ENCODE peak calls at places on chromosomes 3 and 15, in five cellular contexts. M, E, D, A and I are unnamed samples.

GRCh38 chr3:31539275-31539674 is 6.5 kb downstream of the STT3B start:
- DNase-seq in M (no peak), E (no peak), D (no peak), A (no peak), I (no peak)

GRCh38 chr3:142850395-142851023 is 38.4 kb downstream of the PCOLCE2 start:
- DNase-seq in M (no peak), E (no peak), D (no peak), A (no peak), I (no peak)

GRCh38 chr15:78715930-78716329 is 74.9 kb upstream of the CHRNB4 start:
- DNase-seq in M (no peak), E (no peak), D (no peak), A (no peak), I (no peak)

GRCh38 chr3:30848093-30848779 is 46.2 kb downstream of the GADL1 start:
- DNase-seq in M (no peak), E (no peak), D (no peak), A (no peak), I (peak)

GRCh38 chr3:94252316-94252715 is 189.5 kb downstream of the NSUN3 start:
- DNase-seq in M (no peak), E (no peak), D (no peak), A (no peak), I (no peak)

GRCh38 chr3:188900421-188900941 is 271.3 kb upstream of the TPRG1 start:
- DNase-seq in M (no peak), E (no peak), D (no peak), A (no peak), I (no peak)

GRCh38 chr3:11204697-11205397 is 50.6 kb downstream of the HRH1 start:
- DNase-seq in M (no peak), E (no peak), D (no peak), A (no peak), I (no peak)

GRCh38 chr15:86139828-86140227 is 60.2 kb downstream of the AGBL1 start:
- DNase-seq in M (no peak), E (no peak), D (no peak), A (no peak), I (no peak)

GRCh38 chr3:158701666-158702065 is 29.2 kb upstream of the LXN start:
- DNase-seq in M (no peak), E (no peak), D (no peak), A (no peak), I (no peak)

GRCh38 chr3:164897335-164897734 is 181.0 kb downstream of the SI start:
- DNase-seq in M (no peak), E (no peak), D (no peak), A (no peak), I (no peak)

GRCh38 chr15:88890495-88890894 is 4.8 kb downstream of the HAPLN3 start:
- DNase-seq in M (no peak), E (no peak), D (no peak), A (no peak), I (no peak)

GRCh38 chr15:41965441-41966413 is 6.6 kb downstream of the EHD4 start:
- DNase-seq in M (no peak), E (peak), D (no peak), A (no peak), I (peak)

GRCh38 chr3:55607844-55608243 is 120.7 kb upstream of the WNT5A start:
- DNase-seq in M (no peak), E (no peak), D (no peak), A (no peak), I (no peak)

GRCh38 chr15:72722071-72722696 is 36.2 kb downstream of the BBS4 start:
- DNase-seq in M (peak), E (peak), D (peak), A (peak), I (peak)

GRCh38 chr3:12227833-12228232 is 61.0 kb upstream of the PPARG start:
- DNase-seq in M (no peak), E (no peak), D (no peak), A (no peak), I (no peak)

GRCh38 chr3:115713247-115713646 is 89.9 kb downstream of the GAP43 start:
- DNase-seq in M (no peak), E (no peak), D (no peak), A (no peak), I (no peak)

GRCh38 chr15:70427531-70428120 is 329.9 kb upstream of the TLE3 start:
- DNase-seq in M (no peak), E (no peak), D (no peak), A (no peak), I (no peak)

GRCh38 chr15:67918205-67918861 is 78.5 kb upstream of the RNU6-1 start:
- DNase-seq in M (no peak), E (no peak), D (no peak), A (no peak), I (no peak)

GRCh38 chr3:1773679-1774078 is 325.0 kb upstream of the CNTN4 start:
- DNase-seq in M (no peak), E (no peak), D (no peak), A (no peak), I (no peak)

GRCh38 chr3:145696011-145696410 is 465.0 kb downstream of the PLOD2 start:
- DNase-seq in M (no peak), E (no peak), D (no peak), A (no peak), I (no peak)

GRCh38 chr3:32794487-32795308 is 23.1 kb upstream of the TRIM71 start:
- DNase-seq in M (no peak), E (no peak), D (no peak), A (no peak), I (no peak)

GRCh38 chr15:78302579-78302978 is 3.2 kb upstream of the SKIC8 start:
- DNase-seq in M (no peak), E (no peak), D (no peak), A (no peak), I (no peak)

GRCh38 chr15:72116680-72117447 is 1.1 kb downstream of the MYO9A start:
- DNase-seq in M (peak), E (no peak), D (no peak), A (peak), I (peak)

GRCh38 chr3:195246608-195247007 is 24.4 kb downstream of the XXYLT1 start:
- DNase-seq in M (no peak), E (no peak), D (no peak), A (peak), I (no peak)

GRCh38 chr3:149090907-149091306 is 4.6 kb upstream of the HLTF start:
- DNase-seq in M (no peak), E (no peak), D (no peak), A (no peak), I (no peak)

GRCh38 chr15:64905119-64905831 is 6.4 kb upstream of the ANKDD1A start:
- DNase-seq in M (peak), E (peak), D (peak), A (peak), I (peak)

GRCh38 chr15:94722025-94722636 is 490.8 kb downstream of the MCTP2 start:
- DNase-seq in M (no peak), E (no peak), D (no peak), A (no peak), I (no peak)

GRCh38 chr15:29883126-29883525 is 60.9 kb upstream of the TJP1 start:
- DNase-seq in M (no peak), E (no peak), D (no peak), A (no peak), I (no peak)

GRCh38 chr3:127000128-127000527 is 17.2 kb downstream of the PLXNA1 start:
- DNase-seq in M (no peak), E (no peak), D (no peak), A (no peak), I (no peak)

GRCh38 chr3:44960387-44961026 is 15.5 kb downstream of the ZDHHC3 start:
- DNase-seq in M (no peak), E (no peak), D (no peak), A (no peak), I (no peak)

GRCh38 chr3:65924762-65925161 is 114.0 kb downstream of the MAGI1 start:
- DNase-seq in M (no peak), E (no peak), D (no peak), A (no peak), I (no peak)

GRCh38 chr15:68402432-68403160 is 29.4 kb downstream of the ITGA11 start:
- DNase-seq in M (no peak), E (peak), D (no peak), A (peak), I (no peak)

DNA sequence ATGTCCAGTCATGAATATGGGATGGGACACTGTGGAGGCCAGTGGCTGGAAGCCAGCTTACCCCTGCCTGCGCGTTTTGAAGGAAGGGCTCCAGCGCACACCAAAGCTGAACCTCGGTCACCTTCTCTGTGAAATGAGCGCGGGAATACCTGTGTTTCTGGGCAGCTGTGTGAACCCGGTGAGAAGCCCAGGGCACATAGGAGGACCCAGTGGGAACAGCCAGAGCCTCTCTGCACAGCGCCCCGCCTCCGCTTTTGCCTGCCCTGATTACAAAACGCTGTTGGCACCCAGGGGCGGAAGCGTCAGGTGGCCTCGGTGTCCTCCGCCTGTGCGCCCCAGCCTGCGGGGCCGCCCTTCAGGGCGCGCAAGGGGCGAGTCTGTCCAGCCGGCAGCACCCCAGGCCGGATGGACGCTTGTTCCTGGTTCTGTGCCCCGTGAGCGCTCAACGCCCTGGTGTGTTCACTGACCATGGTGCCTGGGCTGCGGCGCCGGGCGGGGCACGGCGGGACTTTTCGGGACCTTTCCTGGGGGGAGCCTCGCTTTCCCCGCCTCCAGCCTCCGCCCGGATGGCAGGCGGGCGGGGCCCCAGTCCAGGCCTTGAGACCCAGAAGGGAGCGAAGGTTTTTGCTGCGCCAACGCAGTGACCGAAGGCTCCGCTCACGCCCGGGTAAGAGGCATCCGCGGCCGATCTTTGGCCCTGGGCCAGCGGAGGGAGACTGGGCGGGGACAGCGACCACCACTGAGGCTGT is at the start of gene SQOR:
- DNase-seq in M (peak), E (peak), D (peak), A (peak), I (peak)
- TF ChIP-seq POLR2A in M (peak), E (peak), D (peak), A (no peak), I (peak)

GRCh38 chr3:50226888-50227389 is 9.1 kb upstream of the GNAI2 start:
- DNase-seq in M (peak), E (no peak), D (no peak), A (no peak), I (peak)
- TF ChIP-seq POLR2A in M (no peak), E (no peak), D (no peak), A (no peak), I (no peak)

GRCh38 chr15:89893696-89894450 is at the start of gene AP3S2:
- DNase-seq in M (peak), E (peak), D (peak), A (peak), I (peak)
- TF ChIP-seq POLR2A in M (no peak), E (no peak), D (peak), A (peak), I (peak)

DNA sequence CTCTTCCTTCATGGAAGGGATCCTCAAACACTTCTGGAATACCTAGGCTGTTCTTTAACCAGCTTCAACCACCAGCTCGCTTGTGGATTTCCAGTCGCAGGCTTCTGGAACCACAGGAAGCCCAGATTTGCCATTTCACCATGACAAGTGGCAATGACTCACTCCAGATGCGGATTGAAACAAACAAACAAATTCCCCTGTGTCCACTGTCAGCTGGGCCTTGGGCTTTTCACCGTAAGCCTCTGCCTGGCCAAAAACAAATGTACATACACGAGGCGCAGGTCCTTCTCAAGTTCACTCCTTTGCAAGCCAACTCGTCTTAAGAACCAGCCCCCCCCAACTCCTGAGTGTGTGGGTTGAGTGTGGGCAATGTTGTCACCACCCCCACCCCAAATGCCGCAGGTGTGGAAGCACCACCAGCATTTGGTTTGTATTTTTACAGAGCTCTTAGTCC is 8.8 kb downstream of the BCL6 start:
- DNase-seq in M (no peak), E (no peak), D (no peak), A (no peak), I (peak)
- TF ChIP-seq POLR2A in M (no peak), E (no peak), D (no peak), A (no peak), I (peak)

DNA sequence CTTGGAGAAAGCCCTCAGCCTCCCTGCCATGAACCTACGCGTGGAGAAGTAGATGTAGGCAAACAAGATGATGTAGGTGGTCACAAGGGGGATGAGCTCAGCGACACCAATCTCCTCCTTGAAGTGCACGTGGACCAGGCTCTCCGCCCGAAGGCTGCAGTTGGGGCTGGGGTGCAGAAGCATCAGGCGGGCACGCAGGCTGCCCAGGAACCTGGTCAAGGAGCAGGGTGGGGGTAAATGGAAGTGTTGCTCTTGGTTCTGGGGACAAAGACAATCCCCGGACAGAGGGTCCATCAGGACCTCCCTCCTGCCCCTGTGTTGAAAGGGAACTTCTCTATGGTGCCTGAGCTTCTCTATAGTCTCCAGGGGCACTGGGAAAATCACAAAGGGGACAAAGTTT is 45.1 kb downstream of the PTPN23 start:
- DNase-seq in M (no peak), E (no peak), D (no peak), A (no peak), I (no peak)
- TF ChIP-seq POLR2A in M (no peak), E (no peak), D (no peak), A (no peak), I (no peak)

GRCh38 chr15:52262364-52262763 is 33.2 kb downstream of the MYO5C start:
- DNase-seq in M (no peak), E (no peak), D (no peak), A (no peak), I (no peak)

GRCh38 chr15:52261026-52261425 is 34.6 kb downstream of the MYO5C start:
- DNase-seq in M (no peak), E (no peak), D (no peak), A (no peak), I (no peak)

GRCh38 chr15:52259503-52259902 is 36.1 kb downstream of the MYO5C start:
- DNase-seq in M (no peak), E (no peak), D (no peak), A (no peak), I (no peak)

GRCh38 chr15:52263563-52263962 is 32.0 kb downstream of the MYO5C start:
- DNase-seq in M (no peak), E (no peak), D (no peak), A (no peak), I (no peak)

GRCh38 chr15:52261498-52262242 is 33.9 kb downstream of the MYO5C start:
- DNase-seq in M (peak), E (peak), D (no peak), A (peak), I (peak)
- TF ChIP-seq POLR2A in M (no peak), E (no peak), D (no peak), A (no peak), I (no peak)

GRCh38 chr15:74631935-74632560 is 16.4 kb downstream of the CLK3 start:
- DNase-seq in M (no peak), E (peak), D (peak), A (peak), I (peak)

GRCh38 chr15:74631408-74631807 is 15.8 kb downstream of the CLK3 start:
- DNase-seq in M (no peak), E (no peak), D (no peak), A (no peak), I (no peak)

GRCh38 chr15:74633781-74634180 is 18.1 kb downstream of the CLK3 start:
- DNase-seq in M (no peak), E (no peak), D (no peak), A (no peak), I (no peak)

GRCh38 chr15:74632601-74633000 is 17.0 kb downstream of the CLK3 start:
- DNase-seq in M (no peak), E (no peak), D (no peak), A (no peak), I (no peak)

DNA sequence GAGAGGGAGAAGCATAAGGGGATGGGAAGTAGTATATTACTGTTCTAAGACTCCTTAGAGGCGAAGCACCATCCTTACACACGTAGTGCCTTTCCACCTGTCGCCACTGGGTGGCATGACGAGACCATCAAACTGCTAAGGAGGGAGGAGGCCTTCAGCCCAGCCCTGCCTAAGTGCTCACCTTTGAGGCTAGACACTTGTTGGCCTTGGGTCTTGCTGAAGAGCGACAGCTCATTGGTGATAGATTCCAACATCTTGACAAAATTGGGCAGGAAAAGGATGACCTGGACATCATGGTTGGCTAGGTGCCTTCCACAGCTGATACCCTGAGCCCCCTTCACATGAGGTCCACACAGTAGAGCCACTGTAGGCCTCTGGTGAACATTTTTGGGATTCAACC is 19.6 kb downstream of the CLK3 start:
- DNase-seq in M (peak), E (peak), D (peak), A (peak), I (no peak)
- TF ChIP-seq POLR2A in M (no peak), E (no peak), D (no peak), A (no peak), I (no peak)

GRCh38 chr3:171028025-171028778 is 1.7 kb upstream of the SLC2A2 start:
- DNase-seq in M (no peak), E (no peak), D (peak), A (peak), I (peak)
- TF ChIP-seq POLR2A in M (no peak), E (no peak), D (no peak), A (no peak), I (no peak)

GRCh38 chr3:46538803-46539442 is 27.2 kb downstream of the LRRC2 start:
- DNase-seq in M (peak), E (peak), D (peak), A (no peak), I (peak)
- TF ChIP-seq POLR2A in M (no peak), E (no peak), D (no peak), A (no peak), I (no peak)